ENCODE peak calls at places on chromosome 6, in ten cellular contexts. G is tibial nerve, T is PC-3, A is lung, N is omental fat pad, S is nephron progenitor cell, U is foreskin keratinocyte, W is RWPE1, X is Calu3, D is osteoblast. H is an unnamed sample.

GRCh38 chr6:43823390-43823789 is 53.4 kb downstream of the VEGFA start:
- DNase-seq in W (no peak), U (no peak), G (no peak), T (no peak), A (no peak), S (no peak), X (no peak), N (no peak), D (no peak), H (no peak)

GRCh38 chr6:66103954-66104353 is 396.9 kb upstream of the EYS start:
- DNase-seq in S (no peak), T (no peak), X (no peak), W (no peak), A (no peak), G (no peak), D (no peak), U (no peak), N (no peak), H (no peak)

GRCh38 chr6:16319813-16320532 is 81.6 kb downstream of the GMPR start:
- DNase-seq in U (peak), N (peak), X (peak), W (peak), S (no peak), D (peak), T (peak), G (peak), A (peak), H (peak)

GRCh38 chr6:134457941-134458340 is 140.0 kb upstream of the SGK1 start:
- DNase-seq in A (no peak), X (no peak), N (no peak), G (no peak), U (no peak), T (no peak), S (no peak), D (no peak), W (no peak), H (no peak)

GRCh38 chr6:95364016-95364604 is 213.2 kb upstream of the MANEA start:
- DNase-seq in X (no peak), G (no peak), N (no peak), D (no peak), U (no peak), S (no peak), T (peak), A (no peak), W (peak), H (peak)

GRCh38 chr6:112222111-112222726 is 32.1 kb downstream of the LAMA4 start:
- DNase-seq in S (no peak), G (no peak), D (no peak), W (no peak), U (no peak), N (no peak), T (no peak), A (no peak), X (no peak), H (no peak)

GRCh38 chr6:16559091-16559490 is 202.2 kb downstream of the ATXN1 start:
- DNase-seq in W (no peak), D (no peak), T (no peak), G (no peak), N (no peak), A (no peak), S (no peak), X (no peak), U (no peak), H (no peak)

GRCh38 chr6:30493643-30494250 is 4.4 kb downstream of the HLA-E start:
- DNase-seq in W (no peak), G (no peak), S (peak), N (no peak), X (no peak), T (no peak), D (peak), U (no peak), A (no peak), H (no peak)

GRCh38 chr6:42452171-42453026 is 673 bp upstream of the TRERF1 start:
- DNase-seq in G (peak), T (peak), U (peak), X (peak), D (peak), A (peak), S (peak), N (no peak), W (peak), H (peak)

GRCh38 chr6:104126621-104127020 is 733.1 kb downstream of the HACE1 start:
- DNase-seq in W (no peak), A (no peak), G (no peak), N (no peak), U (no peak), X (no peak), D (no peak), T (no peak), S (no peak), H (no peak)

GRCh38 chr6:56691201-56691595 is 48.5 kb upstream of the DST start:
- DNase-seq in G (no peak), T (no peak), A (no peak), X (no peak), S (no peak), W (no peak), U (no peak), D (no peak), N (no peak), H (no peak)

GRCh38 chr6:162181741-162182401 is 545.7 kb downstream of the PRKN start:
- DNase-seq in A (no peak), U (no peak), T (no peak), D (no peak), S (no peak), X (no peak), N (no peak), W (peak), G (no peak), H (no peak)

GRCh38 chr6:24931296-24931695 is 4.5 kb downstream of the RIPOR2 start:
- DNase-seq in A (no peak), T (no peak), D (no peak), N (no peak), X (no peak), S (no peak), W (no peak), G (no peak), U (no peak), H (no peak)

GRCh38 chr6:110552901-110553641 is 76.7 kb upstream of the SLC22A16 start:
- DNase-seq in A (no peak), U (no peak), W (no peak), D (no peak), S (no peak), T (no peak), X (no peak), G (no peak), N (no peak), H (no peak)

GRCh38 chr6:15073344-15073789 is 172.5 kb upstream of the JARID2 start:
- DNase-seq in S (no peak), T (peak), D (peak), U (peak), X (peak), N (no peak), G (no peak), W (peak), A (no peak), H (no peak)

GRCh38 chr6:139239137-139239536 is 52.7 kb downstream of the TXLNB start:
- DNase-seq in U (no peak), N (no peak), W (no peak), D (peak), S (no peak), X (no peak), G (no peak), T (no peak), A (no peak), H (no peak)

GRCh38 chr6:153167026-153167891 is 36.2 kb upstream of the RGS17 start:
- DNase-seq in N (no peak), S (no peak), W (peak), X (no peak), D (peak), T (peak), U (peak), A (no peak), G (no peak), H (no peak)

GRCh38 chr6:41406821-41407787 is 71.7 kb downstream of the NCR2 start:
- DNase-seq in N (no peak), W (no peak), G (no peak), D (peak), X (no peak), T (no peak), U (no peak), S (peak), A (peak), H (peak)

GRCh38 chr6:155004017-155004416 is 8.9 kb downstream of the TIAM2 start:
- DNase-seq in X (no peak), D (no peak), W (no peak), S (no peak), T (no peak), A (no peak), N (no peak), G (no peak), U (no peak), H (no peak)

GRCh38 chr6:159578629-159579028 is 114.4 kb downstream of the SOD2 start:
- DNase-seq in T (no peak), A (no peak), X (peak), D (no peak), N (no peak), S (no peak), W (peak), U (no peak), G (no peak), H (no peak)

GRCh38 chr6:17367868-17368267 is 25.5 kb upstream of the CAP2 start:
- DNase-seq in A (no peak), G (no peak), S (no peak), U (no peak), W (no peak), X (no peak), D (no peak), N (no peak), T (no peak), H (no peak)

GRCh38 chr6:12289655-12290489 is at the start of gene EDN1:
- DNase-seq in T (peak), X (peak), D (peak), G (peak), N (peak), W (peak), S (peak), A (peak), U (peak), H (peak)

GRCh38 chr6:116059713-116060571 is 749 bp downstream of the FRK start:
- DNase-seq in G (no peak), X (peak), T (peak), U (no peak), N (no peak), A (peak), D (peak), W (peak), S (no peak), H (peak)

GRCh38 chr6:21769405-21769851 is 175.9 kb downstream of the SOX4 start:
- DNase-seq in N (no peak), D (peak), X (no peak), A (peak), S (no peak), W (no peak), T (peak), G (no peak), U (no peak), H (peak)

GRCh38 chr6:16688984-16689636 is 72.2 kb downstream of the ATXN1 start:
- DNase-seq in X (no peak), G (no peak), D (no peak), T (peak), A (no peak), S (no peak), U (peak), W (peak), N (no peak), H (no peak)

GRCh38 chr6:134345780-134346179 is 27.9 kb upstream of the SGK1 start:
- DNase-seq in X (no peak), W (no peak), N (no peak), U (no peak), T (no peak), G (peak), A (no peak), S (no peak), D (peak), H (no peak)

GRCh38 chr6:137717074-137718073 is 149.7 kb upstream of the TNFAIP3 start:
- DNase-seq in X (no peak), U (peak), N (no peak), T (peak), S (no peak), G (no peak), W (no peak), D (no peak), A (no peak), H (no peak)

GRCh38 chr6:121932071-121933009 is 467.1 kb upstream of the HSF2 start:
- DNase-seq in T (peak), S (peak), A (no peak), N (no peak), X (peak), G (peak), W (no peak), U (no peak), D (peak), H (peak)

GRCh38 chr6:38027685-38028373 is 208.3 kb downstream of the ZFAND3 start:
- DNase-seq in T (no peak), W (no peak), S (no peak), X (no peak), G (no peak), D (no peak), U (no peak), A (no peak), N (no peak), H (no peak)

GRCh38 chr6:127737009-127737486 is 160.1 kb downstream of the C6orf58 start:
- DNase-seq in W (peak), D (peak), T (peak), N (no peak), U (peak), S (peak), A (peak), G (peak), X (peak), H (peak)

GRCh38 chr6:33317418-33317667 is 201 bp downstream of the ZBTB22 start:
- DNase-seq in W (peak), G (no peak), T (no peak), D (peak), U (no peak), S (peak), X (no peak), N (no peak), A (no peak), H (no peak)

GRCh38 chr6:33319939-33320314 is 2.4 kb upstream of the ZBTB22 start:
- DNase-seq in S (no peak), T (no peak), G (no peak), U (no peak), N (no peak), A (no peak), W (no peak), D (no peak), X (no peak), H (no peak)

GRCh38 chr6:33317668-33318425 is at the start of gene ZBTB22:
- DNase-seq in T (peak), D (peak), W (peak), A (peak), N (peak), G (peak), X (peak), S (peak), U (peak), H (peak)

GRCh38 chr6:33316603-33317417 is 734 bp downstream of the ZBTB22 start:
- DNase-seq in W (no peak), T (no peak), X (no peak), U (no peak), A (no peak), G (no peak), S (no peak), D (no peak), N (no peak), H (no peak)

GRCh38 chr6:33318426-33319073 is 1.0 kb upstream of the ZBTB22 start:
- DNase-seq in U (no peak), A (no peak), S (no peak), X (no peak), G (no peak), T (no peak), D (no peak), W (no peak), N (no peak), H (no peak)
- TF ChIP-seq CTCF in U (no peak), A (no peak), S (no peak), X (no peak), G (no peak), T (no peak), D (no peak), W (no peak), N (no peak), H (no peak)

DNA sequence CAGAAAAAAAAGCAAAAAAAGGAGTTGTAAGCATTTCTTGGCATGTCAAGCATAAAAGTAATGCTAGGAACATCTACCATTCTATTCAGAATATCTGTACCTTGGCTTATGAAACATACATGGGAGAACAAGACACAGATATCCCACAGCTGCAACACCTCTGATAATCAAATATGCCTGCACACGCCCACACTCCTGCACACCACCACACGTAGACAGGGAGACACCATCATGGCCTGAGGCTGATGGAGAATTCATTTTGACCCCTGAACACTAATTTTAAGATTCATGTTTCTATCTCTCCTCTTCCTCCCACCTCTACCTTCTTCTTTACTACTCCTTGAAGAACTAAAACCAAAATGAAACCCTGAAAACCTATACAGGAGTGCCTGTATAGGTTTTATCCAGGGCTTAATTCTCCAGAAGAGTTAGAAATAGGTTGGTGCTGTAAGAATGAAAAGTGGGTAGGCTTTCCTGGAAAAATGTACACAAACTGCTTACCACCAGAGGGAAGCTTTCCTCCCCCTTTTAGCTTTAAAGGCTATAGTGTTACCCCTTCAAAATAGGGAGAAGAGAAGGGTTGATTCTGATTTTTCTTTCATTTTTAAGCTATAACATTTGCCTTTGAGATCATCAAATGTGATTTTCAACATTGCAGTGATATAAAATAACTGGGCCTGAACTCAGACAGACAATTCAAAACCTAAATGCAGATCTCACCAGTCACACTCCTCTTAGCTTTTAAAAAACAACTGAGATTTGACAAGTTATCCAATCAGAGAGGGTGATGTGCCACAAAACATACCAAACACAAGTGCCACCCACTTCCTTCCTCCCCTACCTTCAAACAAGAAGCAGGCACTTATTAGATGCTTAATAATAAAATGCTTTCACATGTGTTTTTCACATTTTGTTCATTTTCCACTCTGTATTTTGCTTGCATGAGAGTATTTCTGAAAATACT is 57.9 kb downstream of the ELOVL5 start:
- DNase-seq in N (no peak), W (no peak), G (no peak), X (no peak), T (no peak), A (no peak), S (no peak), D (no peak), U (no peak), H (no peak)
- TF ChIP-seq CTCF in N (no peak), W (no peak), G (no peak), X (no peak), T (peak), A (no peak), S (no peak), D (no peak), U (peak), H (no peak)

GRCh38 chr6:36327226-36328009 is 9.3 kb downstream of the BNIP5 start:
- DNase-seq in D (no peak), X (no peak), U (no peak), T (no peak), G (no peak), A (no peak), S (no peak), N (no peak), W (no peak), H (no peak)

GRCh38 chr6:36328600-36328999 is 8.1 kb downstream of the BNIP5 start:
- DNase-seq in D (no peak), U (no peak), G (no peak), N (no peak), S (no peak), W (no peak), T (no peak), A (no peak), X (no peak), H (no peak)

GRCh38 chr6:36330366-36330765 is 6.3 kb downstream of the BNIP5 start:
- DNase-seq in N (no peak), U (no peak), X (no peak), S (no peak), T (no peak), A (no peak), G (no peak), D (no peak), W (no peak), H (no peak)

GRCh38 chr6:36326351-36326995 is 10.2 kb downstream of the BNIP5 start:
- DNase-seq in A (no peak), X (no peak), T (no peak), S (peak), U (no peak), D (no peak), G (no peak), N (no peak), W (no peak), H (peak)

DNA sequence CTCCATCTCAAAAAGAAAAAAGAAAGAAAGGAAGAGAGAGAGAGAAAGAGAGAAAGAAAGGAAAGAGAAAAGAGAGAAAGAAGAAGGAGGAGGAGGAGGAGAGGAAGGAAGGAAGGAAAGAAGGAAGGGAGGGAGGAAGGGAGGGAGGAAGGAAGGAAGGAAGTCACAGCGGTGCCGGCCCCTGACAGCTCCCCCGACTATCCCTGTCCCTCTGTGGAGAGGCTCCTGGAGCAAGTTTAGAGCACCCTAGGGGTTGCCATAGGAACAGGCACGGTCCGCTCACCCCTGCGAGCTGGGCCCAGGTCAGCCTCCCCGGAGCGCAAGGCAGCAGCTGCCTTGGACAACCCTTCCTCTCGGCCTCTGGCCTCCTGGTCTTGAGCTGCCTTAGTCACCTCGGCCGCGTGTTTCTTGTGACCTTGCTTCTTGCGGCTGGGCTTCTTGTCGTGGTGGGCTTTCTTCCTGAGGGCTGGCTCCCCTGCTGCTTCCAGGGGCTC is 6.8 kb downstream of the BNIP5 start:
- DNase-seq in W (no peak), D (no peak), A (no peak), G (no peak), N (no peak), U (no peak), X (no peak), T (no peak), S (peak), H (no peak)
- TF ChIP-seq CTCF in W (no peak), D (no peak), A (no peak), G (no peak), N (no peak), U (no peak), X (no peak), T (no peak), S (no peak), H (no peak)

GRCh38 chr6:1498491-1499113 is 109.2 kb downstream of the FOXF2 start:
- DNase-seq in G (no peak), X (no peak), D (no peak), U (no peak), W (no peak), S (no peak), T (no peak), A (no peak), N (no peak), H (no peak)
- TF ChIP-seq CTCF in G (no peak), X (no peak), D (peak), U (no peak), W (no peak), S (no peak), T (peak), A (no peak), N (no peak), H (no peak)

DNA sequence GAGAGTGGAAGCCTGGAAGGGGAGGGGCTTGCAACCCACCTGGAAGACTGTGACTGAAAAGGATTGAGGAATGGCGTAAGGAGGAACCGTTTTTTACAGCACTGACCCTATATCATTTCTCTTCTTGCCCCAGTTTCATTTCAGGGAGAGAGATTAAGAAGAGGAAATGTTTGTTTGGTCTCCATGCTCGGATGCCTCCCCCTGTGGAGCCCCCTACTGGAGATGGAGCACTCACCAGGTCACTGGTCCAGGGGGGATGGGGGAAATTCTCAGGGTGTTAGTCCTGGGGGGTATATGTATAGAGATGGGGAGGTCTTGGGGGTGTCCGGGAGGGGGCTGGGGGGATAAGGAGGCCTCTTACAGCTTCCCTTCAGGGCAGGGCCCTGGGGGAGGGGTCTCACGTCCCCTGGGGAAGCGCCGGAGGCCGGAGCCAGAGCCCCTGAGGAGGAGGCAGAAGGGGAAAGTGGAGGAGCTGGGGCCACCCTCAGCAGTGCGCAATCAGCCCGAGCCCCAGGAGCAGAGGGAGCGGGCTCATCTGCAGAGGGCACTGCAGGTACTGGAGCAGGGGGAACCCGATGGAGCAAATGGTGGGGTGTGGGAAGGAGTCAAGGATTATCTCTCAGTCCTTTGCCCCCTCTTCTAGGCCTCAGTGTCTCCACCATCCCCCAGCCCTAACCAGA is 3.2 kb downstream of the CUTA start:
- DNase-seq in A (no peak), X (peak), D (peak), S (no peak), T (peak), U (no peak), W (no peak), N (no peak), G (no peak), H (no peak)
- TF ChIP-seq CTCF in A (no peak), X (no peak), D (peak), S (peak), T (peak), U (peak), W (no peak), N (no peak), G (no peak), H (peak)

H was measured in hepatocyte.